ENCODE peak calls at places on chromosomes 11 and 22, in four cellular contexts. U is lower lobe of right lung, M is brain microvascular endothelial cell, K is heart left ventricle. T is an unnamed sample.

GRCh38 chr11:27254744-27255446 is 108.1 kb downstream of the CCDC34 start:
- DNase-seq in K (no peak), U (no peak), M (peak), T (no peak)

GRCh38 chr11:12680246-12680939 is 6.2 kb downstream of the TEAD1 start:
- DNase-seq in U (peak), K (peak), M (peak), T (peak)

GRCh38 chr11:125429174-125429707 is 66.8 kb downstream of the FEZ1 start:
- DNase-seq in U (peak), M (peak), K (peak), T (peak)

GRCh38 chr11:112042161-112042960 is 17.2 kb downstream of the DLAT start:
- DNase-seq in K (no peak), U (no peak), M (peak), T (no peak)

GRCh38 chr22:44454113-44454769 is 43.8 kb downstream of the RTL6 start:
- DNase-seq in M (no peak), K (no peak), U (no peak), T (no peak)

GRCh38 chr22:23583836-23584235 is 3.7 kb upstream of the IGLL1 start:
- DNase-seq in K (no peak), M (no peak), U (no peak), T (no peak)

GRCh38 chr22:33492210-33492651 is 428.0 kb downstream of the LARGE1 start:
- DNase-seq in U (no peak), K (no peak), M (no peak), T (no peak)

GRCh38 chr11:129115652-129116585 is 76.2 kb downstream of the ARHGAP32 start:
- DNase-seq in M (peak), U (no peak), K (no peak), T (no peak)

GRCh38 chr22:36738416-36739020 is 35.0 kb upstream of the CACNG2 start:
- DNase-seq in M (no peak), K (no peak), U (no peak), T (no peak)

GRCh38 chr11:46295312-46295995 is 18.0 kb downstream of the CREB3L1 start:
- DNase-seq in K (peak), M (peak), U (peak), T (peak)

GRCh38 chr11:8033312-8033715 is 46.2 kb downstream of the EIF3F start:
- DNase-seq in U (peak), K (peak), M (peak), T (peak)

GRCh38 chr11:10784229-10785145 is 24.2 kb downstream of the EIF4G2 start:
- DNase-seq in U (no peak), M (no peak), K (peak), T (no peak)

GRCh38 chr11:16406226-16406625 is 49.9 kb upstream of the SOX6 start:
- DNase-seq in K (no peak), U (no peak), M (no peak), T (no peak)

GRCh38 chr22:26318975-26319374 is 110.1 kb upstream of the ASPHD2 start:
- DNase-seq in M (peak), U (no peak), K (no peak), T (no peak)
- TF ChIP-seq CTCF in M (peak), U (no peak), K (no peak), T (no peak)

DNA sequence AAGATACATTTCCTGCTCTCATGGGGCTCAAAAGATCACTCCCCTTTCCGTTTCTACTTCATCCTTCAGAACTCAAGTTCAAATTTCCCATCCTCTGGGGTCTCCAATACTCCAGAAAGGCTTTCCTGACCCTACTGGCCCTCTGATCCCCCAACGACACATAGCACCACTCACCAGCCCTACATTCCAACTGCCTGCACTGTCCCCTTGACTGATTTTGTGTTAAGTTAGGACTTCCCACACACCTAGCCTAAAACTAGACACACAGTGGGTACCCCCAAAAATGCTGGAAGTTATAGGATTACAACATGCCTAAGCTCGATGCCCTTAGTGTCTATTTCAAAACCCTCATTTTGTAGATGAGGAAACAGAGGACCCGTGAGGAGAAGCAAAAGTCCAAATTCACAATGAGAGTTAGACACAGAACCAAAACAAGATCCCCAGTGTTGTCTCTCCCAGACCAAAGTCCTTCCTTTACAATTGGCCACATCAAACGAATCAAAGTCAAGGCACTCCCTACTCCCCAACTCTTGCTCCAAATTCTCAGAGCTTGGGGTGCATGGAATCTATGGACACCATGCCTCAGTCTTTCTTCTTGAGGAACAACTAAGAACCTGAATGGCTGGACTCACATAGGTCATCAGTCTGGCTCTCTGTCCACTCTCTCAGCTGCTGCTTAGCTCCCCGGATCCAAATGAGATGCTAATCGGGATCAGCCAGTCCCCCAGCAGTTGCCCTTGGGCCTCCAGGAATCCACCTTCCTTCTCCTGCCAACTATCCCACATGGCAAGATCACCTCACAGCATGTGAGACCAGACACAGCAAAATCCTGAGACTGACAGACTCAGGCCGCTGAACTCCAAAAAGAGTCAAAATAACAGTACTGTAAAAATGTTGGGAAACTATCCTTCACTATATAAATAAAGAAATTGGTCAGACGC is 1.7 kb downstream of the CLPB start:
- DNase-seq in K (no peak), U (no peak), M (no peak), T (no peak)
- H3K4me3 ChIP-seq in K (no peak), U (no peak), M (no peak), T (no peak)

GRCh38 chr22:39290724-39291161 is 28.7 kb downstream of the RPL3 start:
- DNase-seq in M (peak), U (no peak), K (peak), T (peak)

GRCh38 chr22:39288135-39288898 is 31.1 kb downstream of the RPL3 start:
- DNase-seq in M (no peak), U (no peak), K (no peak), T (no peak)

GRCh38 chr22:39290248-39290720 is 29.1 kb downstream of the RPL3 start:
- DNase-seq in K (no peak), M (no peak), U (no peak), T (no peak)

GRCh38 chr22:39291501-39291900 is 27.9 kb downstream of the RPL3 start:
- DNase-seq in U (no peak), M (no peak), K (no peak), T (no peak)

DNA sequence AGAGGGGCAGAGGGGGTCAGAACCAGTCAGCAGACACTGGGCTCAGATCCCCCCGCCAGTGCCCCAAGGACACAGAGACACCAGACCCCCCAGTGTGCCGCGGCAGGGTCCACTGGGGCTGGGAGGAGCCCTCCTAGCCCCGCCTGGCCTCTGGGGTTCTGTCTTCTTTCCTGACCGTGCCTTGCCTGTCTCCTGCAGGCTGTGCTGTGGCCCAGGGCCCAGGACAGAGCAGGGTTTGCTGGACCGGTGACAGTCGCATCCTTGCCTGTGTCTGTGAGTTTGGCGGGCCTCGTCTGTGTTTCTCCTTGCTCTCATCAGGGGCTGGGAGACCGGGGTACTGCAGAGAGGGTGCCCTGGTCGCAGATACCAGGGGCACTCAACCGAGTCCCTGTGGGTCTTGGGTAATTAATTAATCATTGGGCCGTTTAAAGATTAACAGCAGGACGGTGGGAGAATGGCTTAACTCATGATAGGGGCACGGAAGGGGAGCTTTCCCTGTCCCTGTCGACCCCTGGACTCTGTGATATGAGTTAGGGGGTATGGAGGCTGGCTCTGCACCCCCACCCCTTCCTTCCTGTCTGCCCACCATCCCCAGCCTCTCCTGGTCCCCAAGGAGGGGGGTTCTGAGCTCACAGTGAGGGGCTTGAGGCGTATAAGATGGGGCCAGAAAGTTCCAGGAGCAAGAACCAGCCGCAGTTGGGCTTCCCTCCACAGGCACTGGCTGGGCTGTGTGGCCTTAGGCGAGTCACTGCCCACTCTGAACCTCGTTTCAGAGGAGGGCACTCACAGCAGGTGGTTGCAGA is 29.8 kb downstream of the RPL3 start:
- DNase-seq in U (no peak), K (no peak), M (no peak), T (no peak)
- H3K27ac ChIP-seq in U (no peak), K (no peak), M (no peak), T (no peak)

GRCh38 chr11:69721745-69722144 is 17.9 kb upstream of the FGF19 start:
- DNase-seq in U (no peak), M (no peak), K (no peak), T (no peak)
- TF ChIP-seq CTCF in U (no peak), M (peak), K (no peak), T (no peak)

DNA sequence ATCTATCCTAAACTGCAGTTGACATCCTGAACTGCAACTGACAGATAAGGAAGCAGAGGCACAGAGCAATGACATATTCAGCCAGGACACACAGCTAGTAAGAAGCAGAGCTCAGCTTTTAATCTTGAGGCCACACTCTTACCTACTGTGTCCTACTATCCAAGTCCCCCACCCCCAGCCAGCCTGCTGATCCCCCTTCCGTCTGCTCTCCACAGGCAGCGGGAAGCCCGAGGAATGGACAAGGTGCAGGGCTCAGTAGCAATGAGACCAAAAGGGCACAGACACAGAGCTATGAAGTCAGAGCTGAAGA is 4.3 kb downstream of the POLR3H start:
- DNase-seq in U (no peak), K (no peak), M (no peak), T (no peak)
- H3K4me3 ChIP-seq in U (no peak), K (no peak), M (no peak), T (no peak)

DNA sequence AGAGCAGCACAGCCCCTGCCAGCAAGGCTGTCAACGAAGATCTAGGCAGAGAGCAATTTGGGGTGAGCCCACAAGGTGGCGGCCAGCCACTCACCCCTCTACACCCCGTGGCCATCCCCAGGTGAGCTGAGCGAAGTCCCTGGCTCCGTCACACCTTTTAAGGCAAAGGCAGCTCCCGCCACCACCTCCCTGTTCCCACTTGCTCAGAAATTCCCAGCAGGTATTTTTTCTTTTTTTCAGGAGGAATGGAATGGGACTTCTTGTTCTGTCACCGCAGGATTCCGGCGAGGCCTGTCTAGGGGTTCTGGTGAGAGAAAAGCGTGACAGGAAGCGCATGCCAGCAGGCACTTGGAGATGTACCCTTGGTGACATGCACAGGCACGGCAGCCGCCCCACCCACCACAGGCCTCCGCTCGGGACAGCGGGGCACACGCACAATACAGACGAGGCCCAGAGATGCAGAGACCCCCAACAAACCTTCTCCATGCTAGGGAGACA is 10.0 kb downstream of the RPL3 start:
- DNase-seq in M (peak), U (no peak), K (no peak), T (no peak)
- H3K27ac ChIP-seq in M (peak), U (peak), K (peak), T (peak)

GRCh38 chr11:69540118-69541000 is 58.9 kb downstream of the LINC01488 start:
- DNase-seq in M (no peak), U (peak), K (peak), T (no peak)
- TF ChIP-seq CTCF in M (peak), U (peak), K (no peak), T (no peak)

GRCh38 chr11:69040581-69041260 is 8.0 kb upstream of the TPCN2 start:
- DNase-seq in K (no peak), U (no peak), M (peak), T (no peak)

GRCh38 chr11:69039501-69039900 is 9.2 kb upstream of the TPCN2 start:
- DNase-seq in M (no peak), K (no peak), U (no peak), T (no peak)

GRCh38 chr11:69037074-69037473 is 11.7 kb upstream of the TPCN2 start:
- DNase-seq in K (no peak), M (no peak), U (no peak), T (no peak)

GRCh38 chr11:69041516-69041915 is 7.2 kb upstream of the TPCN2 start:
- DNase-seq in K (no peak), M (no peak), U (no peak), T (no peak)

DNA sequence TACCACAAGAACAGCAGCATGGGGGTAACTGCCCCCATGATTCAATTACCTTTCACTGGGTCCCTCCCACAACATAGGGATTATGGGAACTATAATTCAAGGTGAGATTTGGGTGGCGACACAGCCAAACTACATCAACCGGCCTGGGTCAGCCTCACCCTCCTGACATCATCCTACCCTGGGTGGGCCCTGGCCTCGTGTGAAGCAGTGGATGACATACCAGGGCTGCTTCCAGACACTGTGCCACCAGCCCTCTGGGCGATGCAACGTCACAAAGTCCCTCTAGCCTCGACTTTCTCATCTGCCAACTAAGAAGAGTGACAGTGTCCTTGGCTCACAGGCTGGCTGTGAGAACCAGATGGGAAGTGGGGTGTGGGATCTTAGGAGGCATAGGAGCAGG is 8.7 kb upstream of the TPCN2 start:
- DNase-seq in K (no peak), U (no peak), M (no peak), T (no peak)
- H3K4me3 ChIP-seq in K (no peak), U (no peak), M (no peak), T (no peak)

T was measured in ovary.